ENCODE peak calls at places on chromosomes 13 and 19, in five cellular contexts. One of them, this sample, is unnamed.

GRCh38 chr19:45069056-45069455 is 7.2 kb downstream of the ZNF296 start:
- DNase-seq in brain microvascular endothelial cell: no peak
- DNase-seq in epithelial cell of esophagus: peak; percentile 50
- DNase-seq in cardiac fibroblast: no peak
- DNase-seq in GM13976: no peak
- DNase-seq in this sample: no peak

GRCh38 chr13:111006508-111007031 is 91.7 kb upstream of the ANKRD10 start:
- DNase-seq in cardiac fibroblast: peak; percentile 79
- DNase-seq in GM13976: no peak
- DNase-seq in epithelial cell of esophagus: peak; percentile 20
- DNase-seq in brain microvascular endothelial cell: peak; percentile 96
- DNase-seq in this sample: no peak

GRCh38 chr19:6235031-6235951 is 44.5 kb downstream of the MLLT1 start:
- DNase-seq in epithelial cell of esophagus: no peak
- DNase-seq in brain microvascular endothelial cell: no peak
- DNase-seq in cardiac fibroblast: no peak
- DNase-seq in GM13976: no peak
- DNase-seq in this sample: no peak

GRCh38 chr13:45448965-45449559 is 15.7 kb upstream of the COG3 start:
- DNase-seq in brain microvascular endothelial cell: no peak
- DNase-seq in cardiac fibroblast: no peak
- DNase-seq in GM13976: no peak
- DNase-seq in epithelial cell of esophagus: no peak
- DNase-seq in this sample: no peak

GRCh38 chr19:42397315-42398166 is 7.4 kb upstream of the CNFN start:
- DNase-seq in epithelial cell of esophagus: no peak
- DNase-seq in cardiac fibroblast: no peak
- DNase-seq in brain microvascular endothelial cell: no peak
- DNase-seq in GM13976: no peak
- DNase-seq in this sample: no peak

GRCh38 chr13:95643009-95643408 is 1.5 kb downstream of the DZIP1 start:
- DNase-seq in cardiac fibroblast: no peak
- DNase-seq in epithelial cell of esophagus: no peak
- DNase-seq in GM13976: no peak
- DNase-seq in brain microvascular endothelial cell: no peak
- DNase-seq in this sample: no peak

GRCh38 chr19:44943801-44944249 is 1.8 kb downstream of the APOC4 start:
- DNase-seq in cardiac fibroblast: peak; percentile 31
- DNase-seq in epithelial cell of esophagus: no peak
- DNase-seq in brain microvascular endothelial cell: no peak
- DNase-seq in GM13976: peak; percentile 92
- DNase-seq in this sample: peak; percentile 85

GRCh38 chr13:73341748-73342147 is 282.9 kb downstream of the KLF5 start:
- DNase-seq in GM13976: no peak
- DNase-seq in epithelial cell of esophagus: peak; percentile 72
- DNase-seq in brain microvascular endothelial cell: peak; percentile 11
- DNase-seq in cardiac fibroblast: peak; percentile 70
- DNase-seq in this sample: no peak

GRCh38 chr13:32300406-32300805 is 14.8 kb downstream of the ZAR1L start:
- DNase-seq in brain microvascular endothelial cell: no peak
- DNase-seq in cardiac fibroblast: no peak
- DNase-seq in epithelial cell of esophagus: no peak
- DNase-seq in GM13976: no peak
- DNase-seq in this sample: no peak

GRCh38 chr13:101648766-101649489 is 196.5 kb downstream of the ITGBL1 start:
- DNase-seq in cardiac fibroblast: no peak
- DNase-seq in GM13976: no peak
- DNase-seq in brain microvascular endothelial cell: no peak
- DNase-seq in epithelial cell of esophagus: no peak
- DNase-seq in this sample: no peak

GRCh38 chr13:97431365-97431764 is 2.6 kb upstream of the RAP2A start:
- DNase-seq in brain microvascular endothelial cell: no peak
- DNase-seq in cardiac fibroblast: no peak
- DNase-seq in GM13976: no peak
- DNase-seq in epithelial cell of esophagus: no peak
- DNase-seq in this sample: no peak

GRCh38 chr13:46176756-46177155 is 5.2 kb downstream of the LCP1 start:
- DNase-seq in brain microvascular endothelial cell: no peak
- DNase-seq in cardiac fibroblast: no peak
- DNase-seq in GM13976: no peak
- DNase-seq in epithelial cell of esophagus: no peak
- DNase-seq in this sample: no peak

GRCh38 chr19:18762125-18763023 is 28.7 kb downstream of the COMP start:
- DNase-seq in GM13976: no peak
- DNase-seq in cardiac fibroblast: peak; percentile 18
- DNase-seq in epithelial cell of esophagus: peak; percentile 85
- DNase-seq in brain microvascular endothelial cell: no peak
- DNase-seq in this sample: no peak

GRCh38 chr19:17001603-17002183 is 24.9 kb downstream of the CPAMD8 start:
- DNase-seq in epithelial cell of esophagus: no peak
- DNase-seq in GM13976: peak; percentile 57
- DNase-seq in cardiac fibroblast: no peak
- DNase-seq in brain microvascular endothelial cell: no peak
- DNase-seq in this sample: peak; percentile 50

GRCh38 chr13:40096357-40096911 is 441.0 kb downstream of the COG6 start:
- DNase-seq in cardiac fibroblast: no peak
- DNase-seq in brain microvascular endothelial cell: no peak
- DNase-seq in epithelial cell of esophagus: no peak
- DNase-seq in GM13976: no peak
- DNase-seq in this sample: no peak

GRCh38 chr13:98445340-98446233 is 131.3 kb downstream of the STK24 start:
- DNase-seq in brain microvascular endothelial cell: peak; percentile 34
- DNase-seq in epithelial cell of esophagus: peak; percentile 66
- DNase-seq in cardiac fibroblast: peak; percentile 60
- DNase-seq in GM13976: peak; percentile 92
- DNase-seq in this sample: peak; percentile 87

GRCh38 chr13:68895696-68896095 is 1211.9 kb upstream of the ATXN8OS start:
- DNase-seq in GM13976: no peak
- DNase-seq in brain microvascular endothelial cell: no peak
- DNase-seq in epithelial cell of esophagus: peak; percentile 86
- DNase-seq in cardiac fibroblast: no peak
- DNase-seq in this sample: no peak

GRCh38 chr13:23180711-23181110 is at the start of gene SGCG:
- DNase-seq in GM13976: no peak
- DNase-seq in cardiac fibroblast: no peak
- DNase-seq in epithelial cell of esophagus: no peak
- DNase-seq in brain microvascular endothelial cell: no peak
- DNase-seq in this sample: no peak

GRCh38 chr19:610071-610800 is 20.6 kb downstream of the HCN2 start:
- DNase-seq in brain microvascular endothelial cell: no peak
- DNase-seq in cardiac fibroblast: no peak
- DNase-seq in epithelial cell of esophagus: no peak
- DNase-seq in GM13976: no peak
- DNase-seq in this sample: no peak

GRCh38 chr19:48169585-48169973 is 565 bp downstream of the LIG1 start:
- DNase-seq in cardiac fibroblast: peak; percentile 77
- DNase-seq in epithelial cell of esophagus: peak; percentile 87
- DNase-seq in GM13976: peak; percentile 97
- DNase-seq in brain microvascular endothelial cell: peak; percentile 49
- DNase-seq in this sample: peak; percentile 95

GRCh38 chr13:37608750-37609339 is 10.3 kb upstream of the POSTN start:
- DNase-seq in brain microvascular endothelial cell: no peak
- DNase-seq in epithelial cell of esophagus: peak; percentile 16
- DNase-seq in cardiac fibroblast: peak; percentile 40
- DNase-seq in GM13976: no peak
- DNase-seq in this sample: no peak

DNA sequence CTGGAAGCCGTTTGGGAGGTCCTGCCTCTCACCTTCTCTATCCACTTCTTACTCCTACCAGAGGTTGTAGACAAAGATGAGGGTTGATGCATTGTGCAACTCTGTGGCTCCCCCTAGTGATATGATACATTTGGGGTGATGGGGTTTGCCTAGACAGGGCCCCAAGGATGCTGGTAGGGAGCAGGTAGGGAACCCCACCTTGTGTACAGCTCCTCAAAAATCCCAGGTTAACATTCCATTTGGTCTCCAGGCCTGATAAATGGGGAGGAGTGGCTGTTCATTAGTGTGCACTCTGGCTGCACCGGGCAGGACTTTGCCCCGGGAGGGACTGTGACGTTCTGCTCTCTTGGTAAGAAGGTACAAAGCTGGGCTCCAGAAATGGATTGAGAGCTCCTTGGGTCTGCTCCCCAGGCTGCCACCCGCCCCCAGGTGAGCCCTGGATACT is 19.2 kb downstream of the SIGLEC8 start:
- DNase-seq in GM13976: peak; percentile 65
- DNase-seq in epithelial cell of esophagus: peak; percentile 15
- DNase-seq in cardiac fibroblast: peak; percentile 3
- DNase-seq in brain microvascular endothelial cell: no peak
- DNase-seq in this sample: peak; percentile 51
- TF ChIP-seq CTCF in GM13976: peak; percentile 45
- TF ChIP-seq CTCF in epithelial cell of esophagus: peak; percentile 11
- TF ChIP-seq CTCF in cardiac fibroblast: peak; percentile 36
- TF ChIP-seq CTCF in brain microvascular endothelial cell: no peak
- TF ChIP-seq CTCF in this sample: peak; percentile 75

GRCh38 chr13:49220035-49220855 is at the start of gene MLNR:
- DNase-seq in cardiac fibroblast: no peak
- DNase-seq in brain microvascular endothelial cell: no peak
- DNase-seq in epithelial cell of esophagus: peak; percentile 38
- DNase-seq in GM13976: peak; percentile 67
- DNase-seq in this sample: peak; percentile 72
- TF ChIP-seq CTCF in cardiac fibroblast: no peak
- TF ChIP-seq CTCF in brain microvascular endothelial cell: peak; percentile 22
- TF ChIP-seq CTCF in epithelial cell of esophagus: no peak
- TF ChIP-seq CTCF in GM13976: no peak
- TF ChIP-seq CTCF in this sample: peak; percentile 38

DNA sequence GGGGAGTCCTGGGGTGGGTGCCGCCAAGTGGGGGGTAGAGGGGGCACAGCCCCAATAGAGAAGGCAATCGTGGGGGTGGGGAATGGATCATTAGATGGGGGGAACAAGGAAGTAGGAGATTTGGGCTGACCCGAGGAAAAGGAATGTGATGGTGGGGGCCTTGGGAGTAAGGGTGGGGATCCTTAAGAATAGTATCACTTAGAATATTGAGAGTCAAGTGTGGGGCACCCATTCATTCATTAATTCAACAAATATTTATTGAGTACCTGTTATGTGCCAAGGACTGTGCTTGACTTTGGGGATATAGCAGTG is 641 bp downstream of the PPP5C start:
- DNase-seq in epithelial cell of esophagus: no peak
- DNase-seq in cardiac fibroblast: no peak
- DNase-seq in brain microvascular endothelial cell: no peak
- DNase-seq in GM13976: no peak
- DNase-seq in this sample: no peak
- TF ChIP-seq CTCF in epithelial cell of esophagus: no peak
- TF ChIP-seq CTCF in cardiac fibroblast: no peak
- TF ChIP-seq CTCF in brain microvascular endothelial cell: no peak
- TF ChIP-seq CTCF in GM13976: no peak
- TF ChIP-seq CTCF in this sample: no peak

GRCh38 chr19:14383556-14383897 is 2.3 kb downstream of the ADGRE5 start:
- DNase-seq in cardiac fibroblast: peak; percentile 44
- DNase-seq in brain microvascular endothelial cell: no peak
- DNase-seq in GM13976: no peak
- DNase-seq in epithelial cell of esophagus: no peak
- DNase-seq in this sample: peak; percentile 13
- TF ChIP-seq CTCF in cardiac fibroblast: peak; percentile 7
- TF ChIP-seq CTCF in brain microvascular endothelial cell: no peak
- TF ChIP-seq CTCF in GM13976: no peak
- TF ChIP-seq CTCF in epithelial cell of esophagus: no peak
- TF ChIP-seq CTCF in this sample: no peak

DNA sequence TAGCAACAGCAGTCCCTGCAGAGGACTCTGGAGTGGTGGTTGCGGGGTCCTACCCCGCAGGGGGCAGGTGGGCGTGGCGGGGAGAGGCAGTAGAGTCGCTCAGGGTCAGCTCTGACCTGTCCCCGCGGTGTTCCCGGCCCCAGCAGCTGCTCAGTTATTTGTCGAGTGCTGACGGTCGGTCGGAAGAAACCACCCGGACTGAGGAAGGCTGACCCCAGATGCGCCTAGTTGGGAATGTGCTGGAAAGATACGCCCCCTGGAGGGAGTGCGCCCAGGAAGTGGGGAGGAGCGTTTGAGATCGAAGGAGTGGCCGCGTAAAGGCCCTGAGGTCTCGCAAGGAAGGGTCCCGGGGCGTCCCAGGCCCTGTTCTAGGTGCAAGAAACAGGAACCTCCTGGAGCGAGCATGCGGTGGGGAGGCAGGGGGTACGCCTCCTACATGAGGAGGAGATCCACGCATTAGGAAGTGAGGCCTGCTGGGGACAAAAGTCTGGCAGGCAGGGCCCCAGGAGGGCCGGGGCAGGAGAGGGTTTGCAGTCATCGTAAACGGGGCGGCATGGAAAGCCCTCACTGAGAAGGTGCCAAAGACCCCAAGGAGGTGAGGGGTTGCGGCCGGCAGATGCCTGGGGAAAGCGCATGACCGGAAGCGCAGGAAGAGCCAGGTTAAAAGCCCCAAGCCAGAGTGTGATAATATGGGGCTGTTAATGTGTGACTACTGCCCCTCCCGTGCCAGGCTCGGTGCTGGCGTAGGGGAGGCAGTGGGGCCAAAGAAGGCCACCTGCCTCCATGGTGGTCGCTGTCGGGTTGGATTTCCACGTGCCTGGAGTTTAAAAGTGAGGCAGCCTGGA is 9.1 kb downstream of the CCDC8 start:
- DNase-seq in epithelial cell of esophagus: peak; percentile 51
- DNase-seq in brain microvascular endothelial cell: no peak
- DNase-seq in cardiac fibroblast: no peak
- DNase-seq in GM13976: no peak
- DNase-seq in this sample: no peak
- TF ChIP-seq CTCF in epithelial cell of esophagus: no peak
- TF ChIP-seq CTCF in brain microvascular endothelial cell: no peak
- TF ChIP-seq CTCF in cardiac fibroblast: no peak
- TF ChIP-seq CTCF in GM13976: no peak
- TF ChIP-seq CTCF in this sample: no peak

GRCh38 chr19:3708207-3708931 is at the start of gene TJP3:
- DNase-seq in cardiac fibroblast: no peak
- DNase-seq in brain microvascular endothelial cell: no peak
- DNase-seq in GM13976: no peak
- DNase-seq in epithelial cell of esophagus: peak; percentile 39
- DNase-seq in this sample: no peak

GRCh38 chr19:3712663-3713531 is 4.7 kb downstream of the TJP3 start:
- DNase-seq in cardiac fibroblast: no peak
- DNase-seq in GM13976: no peak
- DNase-seq in epithelial cell of esophagus: no peak
- DNase-seq in brain microvascular endothelial cell: no peak
- DNase-seq in this sample: no peak

GRCh38 chr19:3707868-3708206 is 347 bp upstream of the TJP3 start:
- DNase-seq in epithelial cell of esophagus: no peak
- DNase-seq in cardiac fibroblast: no peak
- DNase-seq in GM13976: no peak
- DNase-seq in brain microvascular endothelial cell: no peak
- DNase-seq in this sample: no peak

GRCh38 chr19:3716147-3716668 is 8.0 kb downstream of the TJP3 start:
- DNase-seq in epithelial cell of esophagus: no peak
- DNase-seq in GM13976: no peak
- DNase-seq in cardiac fibroblast: no peak
- DNase-seq in brain microvascular endothelial cell: no peak
- DNase-seq in this sample: no peak

GRCh38 chr19:3710265-3710812 is 2.2 kb downstream of the TJP3 start:
- DNase-seq in GM13976: no peak
- DNase-seq in cardiac fibroblast: peak; percentile 35
- DNase-seq in brain microvascular endothelial cell: peak; percentile 20
- DNase-seq in epithelial cell of esophagus: peak; percentile 66
- DNase-seq in this sample: no peak
- TF ChIP-seq CTCF in GM13976: no peak
- TF ChIP-seq CTCF in cardiac fibroblast: no peak
- TF ChIP-seq CTCF in brain microvascular endothelial cell: no peak
- TF ChIP-seq CTCF in epithelial cell of esophagus: no peak
- TF ChIP-seq CTCF in this sample: no peak